ENCODE peak calls at places on chromosomes 7 and 10, in five cellular contexts. B, D, P, Y and F are unnamed samples. For H3K4me1, the result is how much of the 10 kb centered on the place peaks cover.

GRCh38 chr7:73613954-73614735 is 10.2 kb downstream of the MLXIPL start:
- DNase-seq in B (no peak), D (peak), P (no peak), Y (no peak), F (peak)

GRCh38 chr10:11175823-11176243 is 158.2 kb downstream of the CELF2 start:
- DNase-seq in P (no peak), B (no peak), Y (no peak), D (no peak), F (no peak)

GRCh38 chr7:41879424-41879823 is 176.5 kb upstream of the INHBA start:
- DNase-seq in Y (no peak), B (no peak), P (no peak), D (no peak), F (no peak)

GRCh38 chr10:78555128-78555527 is 513.6 kb upstream of the ZMIZ1 start:
- DNase-seq in B (no peak), P (no peak), Y (no peak), D (no peak), F (no peak)

GRCh38 chr10:48608279-48608681 is 3.4 kb upstream of the ARHGAP22 start:
- DNase-seq in B (peak), P (peak), D (no peak), Y (peak), F (peak)

GRCh38 chr7:158276414-158277218 is 311.0 kb downstream of the PTPRN2 start:
- DNase-seq in D (no peak), P (no peak), Y (no peak), B (no peak), F (no peak)

GRCh38 chr7:98286093-98286525 is 4.6 kb downstream of the BRI3 start:
- DNase-seq in P (no peak), B (no peak), D (peak), Y (peak), F (peak)

GRCh38 chr7:108245523-108246226 is 115.5 kb upstream of the LAMB4 start:
- DNase-seq in D (no peak), P (no peak), Y (no peak), B (no peak), F (no peak)

GRCh38 chr7:155918720-155919399 is 106.6 kb upstream of the SHH start:
- DNase-seq in P (no peak), D (peak), Y (peak), B (no peak), F (peak)

GRCh38 chr10:86536294-86536861 is 14.8 kb upstream of the WAPL start:
- DNase-seq in D (no peak), B (no peak), P (peak), Y (no peak), F (no peak)

GRCh38 chr7:28626629-28627262 is 214.4 kb downstream of the CREB5 start:
- DNase-seq in P (peak), D (peak), B (peak), Y (peak), F (peak)

GRCh38 chr10:60388709-60389241 is 900 bp downstream of the ANK3 start:
- DNase-seq in D (peak), Y (no peak), P (peak), B (peak), F (no peak)

GRCh38 chr10:69502589-69502988 is 51.3 kb downstream of the TSPAN15 start:
- DNase-seq in D (no peak), P (no peak), B (no peak), Y (no peak), F (no peak)

GRCh38 chr10:43926875-43927406 is 278.3 kb upstream of the ZNF32 start:
- DNase-seq in Y (no peak), P (no peak), B (no peak), D (no peak), F (no peak)

GRCh38 chr7:142459557-142459963 is 201.7 kb upstream of the PRSS58 start:
- DNase-seq in D (peak), B (peak), P (peak), Y (peak), F (peak)

GRCh38 chr10:26214538-26215461 is 1.8 kb upstream of the GAD2 start:
- DNase-seq in P (peak), B (no peak), D (no peak), Y (no peak), F (no peak)

GRCh38 chr10:103427866-103428265 is 24.3 kb downstream of the CALHM2 start:
- DNase-seq in B (no peak), P (no peak), D (no peak), Y (no peak), F (no peak)

GRCh38 chr7:27917774-27918314 is 177.9 kb downstream of the TAX1BP1 start:
- DNase-seq in P (no peak), B (peak), D (peak), Y (no peak), F (peak)

GRCh38 chr7:149196705-149197171 is 1.4 kb downstream of the ZNF282 start:
- DNase-seq in P (no peak), Y (no peak), B (no peak), D (peak), F (peak)

GRCh38 chr7:115676080-115676479 is 354.5 kb downstream of the TFEC start:
- DNase-seq in D (peak), Y (peak), P (peak), B (no peak), F (peak)

GRCh38 chr7:95749044-95749443 is 23.3 kb upstream of the DYNC1I1 start:
- DNase-seq in Y (no peak), D (no peak), P (no peak), B (no peak), F (no peak)

GRCh38 chr10:5385224-5385623 is 19.4 kb downstream of the TUBAL3 start:
- DNase-seq in P (no peak), B (no peak), Y (no peak), D (no peak), F (no peak)

GRCh38 chr7:146698995-146699610 is 582.5 kb downstream of the CNTNAP2 start:
- DNase-seq in P (no peak), B (no peak), Y (no peak), D (no peak), F (no peak)

GRCh38 chr10:55822096-55822495 is 539.0 kb downstream of the ZWINT start:
- DNase-seq in B (no peak), Y (no peak), D (no peak), P (no peak), F (no peak)

DNA sequence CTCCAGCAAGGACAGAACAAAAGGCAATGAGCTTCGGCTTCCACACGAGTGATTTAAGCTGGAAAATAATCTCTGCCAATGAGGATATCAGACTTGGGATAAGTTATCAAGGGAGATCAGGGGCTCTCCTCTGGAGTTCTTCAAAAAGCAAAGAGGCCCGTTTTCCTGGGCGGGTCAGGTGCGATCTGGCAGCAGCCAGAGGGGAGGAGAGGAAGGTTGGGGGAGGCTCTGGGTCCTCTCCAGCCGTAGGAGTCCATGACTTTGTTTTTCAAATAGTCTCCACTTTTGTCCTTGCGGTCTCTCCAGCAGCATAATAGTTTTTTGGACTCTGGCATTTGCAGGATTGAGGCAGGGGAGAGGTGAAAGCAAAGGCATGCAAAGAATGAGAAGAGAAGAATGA is 211.2 kb downstream of the SKIDA1 start:
- DNase-seq in Y (no peak), D (no peak), B (no peak), P (peak), F (no peak)
- H3K9ac ChIP-seq in Y (no peak), D (no peak), B (peak), P (no peak), F (no peak)

DNA sequence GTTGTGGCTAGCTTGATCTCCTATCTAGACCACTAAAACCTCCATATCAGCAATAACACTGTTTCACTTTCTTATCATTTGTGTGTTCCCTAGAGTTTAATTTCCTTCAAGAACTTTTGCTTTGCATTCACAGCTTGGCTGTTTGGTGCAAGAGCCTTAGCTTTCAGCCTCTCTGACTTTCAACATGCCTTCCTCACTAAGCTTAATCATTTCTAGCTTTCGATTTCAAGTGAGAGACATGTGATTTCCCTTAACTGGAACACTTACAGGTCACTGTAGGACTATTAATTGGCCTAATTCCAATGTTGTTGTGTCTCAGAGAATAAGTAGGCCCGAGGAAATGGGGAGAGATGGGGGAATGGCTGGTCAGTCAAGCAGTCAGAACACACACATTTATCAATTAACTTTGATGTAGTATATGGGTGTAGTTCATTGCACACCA is 10.6 kb upstream of the BPGM start:
- DNase-seq in Y (no peak), D (no peak), B (no peak), P (no peak), F (no peak)
- H3K4me2 ChIP-seq in Y (peak), D (no peak), B (no peak), P (no peak), F (no peak)

GRCh38 chr7:47239927-47240570 is 341.9 kb downstream of the TNS3 start:
- DNase-seq in D (no peak), Y (no peak), B (no peak), P (no peak), F (no peak)
- H3K4me1 ChIP-seq in D (under half), Y (under half), B (under half), P (under half), F (under half)

DNA sequence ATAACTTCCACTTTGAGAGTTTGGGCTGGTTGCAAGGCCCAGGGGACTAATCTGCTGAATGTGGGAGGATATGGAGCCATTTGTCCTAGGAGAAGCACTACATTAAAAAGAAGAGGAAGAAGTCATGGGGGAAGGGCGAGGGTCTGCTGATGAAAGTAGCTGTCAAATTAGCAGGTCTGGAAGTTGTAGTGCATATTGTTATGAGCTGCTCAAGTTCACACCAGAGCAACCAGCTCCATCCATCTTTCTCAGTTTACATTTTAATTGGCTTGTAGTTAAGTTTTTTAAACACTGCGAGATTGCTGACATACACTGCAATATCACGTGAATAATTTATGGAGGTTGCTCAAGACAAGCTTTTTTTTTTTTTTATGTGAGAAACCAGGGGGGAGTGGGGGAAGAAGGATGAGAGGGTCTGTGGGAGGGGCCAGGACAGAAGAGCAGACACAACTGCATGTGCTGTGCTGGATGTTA is 759.1 kb upstream of the GALNT17 start:
- DNase-seq in B (no peak), P (no peak), Y (no peak), D (no peak), F (no peak)
- H3K9ac ChIP-seq in B (no peak), P (no peak), Y (no peak), D (no peak), F (no peak)

GRCh38 chr7:140518370-140519006 is 39.2 kb upstream of the MKRN1 start:
- DNase-seq in P (peak), B (no peak), Y (no peak), D (no peak), F (no peak)
- H3K4me2 ChIP-seq in P (peak), B (no peak), Y (no peak), D (no peak), F (no peak)

GRCh38 chr10:130244031-130244927 is 108.1 kb downstream of the GLRX3 start:
- DNase-seq in B (no peak), Y (no peak), P (no peak), D (no peak), F (no peak)
- H3K4me1 ChIP-seq in B (under half), Y (under half), P (under half), D (under half), F (under half)

DNA sequence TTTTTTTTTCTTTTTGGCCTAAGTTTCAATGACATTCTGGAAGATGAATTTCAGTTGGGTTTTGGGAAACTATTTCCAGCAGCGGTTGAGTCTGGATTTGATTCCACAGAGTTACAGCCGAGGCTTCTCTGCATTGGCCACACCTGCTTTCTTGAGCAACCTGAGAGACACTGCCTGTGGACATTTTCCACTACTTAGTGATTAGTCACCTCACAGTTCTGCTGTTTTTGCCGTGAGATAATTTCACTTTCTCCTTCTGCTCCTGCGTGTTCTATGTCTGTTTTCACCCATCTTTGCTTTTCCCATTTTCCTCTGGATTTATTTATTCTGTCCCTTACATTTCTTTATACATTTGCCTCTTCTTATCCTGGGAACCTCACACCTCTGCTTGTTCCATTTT is 243.0 kb downstream of the BICC1 start:
- DNase-seq in B (no peak), P (no peak), Y (peak), D (peak), F (peak)
- H3K9ac ChIP-seq in B (no peak), P (no peak), Y (no peak), D (no peak), F (peak)

DNA sequence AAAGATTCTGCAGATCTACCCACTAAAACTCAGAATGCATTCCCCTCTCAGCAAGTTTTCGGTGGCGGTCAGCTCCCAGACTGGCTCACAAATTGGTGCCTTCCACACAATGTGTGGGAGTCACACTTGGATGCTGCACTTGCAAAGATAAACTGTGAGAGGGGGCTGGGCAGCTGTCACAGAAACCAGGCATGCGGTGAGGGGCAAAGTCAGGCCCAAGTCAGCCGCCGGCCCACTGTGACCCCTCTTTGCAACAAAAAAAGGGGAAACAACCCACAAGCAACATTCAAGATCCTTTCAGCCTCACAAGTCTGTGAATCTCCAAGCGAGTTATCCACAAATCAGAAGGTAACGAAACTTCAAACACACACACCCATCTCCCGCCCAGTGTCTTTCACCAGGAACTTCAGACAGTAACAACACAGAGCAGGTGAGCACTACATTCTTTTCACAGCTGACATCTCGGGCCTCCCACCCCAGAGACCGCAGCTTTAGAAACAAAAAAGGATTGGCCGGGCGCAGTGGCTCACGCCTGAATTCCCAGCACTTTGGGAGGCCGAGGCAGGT is 32.0 kb downstream of the SNX8 start:
- DNase-seq in P (no peak), D (no peak), Y (no peak), B (no peak), F (no peak)
- H3K4me2 ChIP-seq in P (no peak), D (no peak), Y (peak), B (no peak), F (no peak)

GRCh38 chr10:22321831-22322662 is 1.1 kb downstream of the BMI1 start:
- DNase-seq in B (peak), Y (no peak), P (peak), D (no peak), F (peak)
- H3K4me1 ChIP-seq in B (half or more), Y (under half), P (under half), D (under half), F (under half)

GRCh38 chr7:40717242-40717641 is 582.4 kb downstream of the SUGCT start:
- DNase-seq in Y (peak), D (peak), P (peak), B (no peak), F (peak)
- H3K9ac ChIP-seq in Y (no peak), D (peak), P (no peak), B (no peak), F (peak)